ENCODE peak calls at places on chromosomes 12 and 14, in six cellular contexts. One of them, this sample, is unnamed.

GRCh38 chr14:61584258-61584657 is 111.1 kb upstream of the HIF1A start:
- DNase-seq in iris pigment epithelial cell: peak; percentile 88
- DNase-seq in nephron progenitor cell: no peak
- DNase-seq in esophagus muscularis mucosa: peak; percentile 75
- DNase-seq in NB4: no peak
- DNase-seq in Right ventricle myocardium superior: no peak
- DNase-seq in this sample: peak; percentile 85

GRCh38 chr14:20469890-20470858 is 968 bp downstream of the PNP start:
- DNase-seq in iris pigment epithelial cell: peak; percentile 72
- DNase-seq in Right ventricle myocardium superior: no peak
- DNase-seq in NB4: peak; percentile 88
- DNase-seq in nephron progenitor cell: peak; percentile 14
- DNase-seq in esophagus muscularis mucosa: no peak
- DNase-seq in this sample: peak; percentile 80

GRCh38 chr12:57550628-57551549 is 1.0 kb downstream of the KIF5A start:
- DNase-seq in esophagus muscularis mucosa: no peak
- DNase-seq in iris pigment epithelial cell: no peak
- DNase-seq in Right ventricle myocardium superior: no peak
- DNase-seq in NB4: no peak
- DNase-seq in nephron progenitor cell: no peak
- DNase-seq in this sample: no peak

GRCh38 chr14:54673193-54674121 is 106.5 kb downstream of the SAMD4A start:
- DNase-seq in esophagus muscularis mucosa: no peak
- DNase-seq in iris pigment epithelial cell: peak; percentile 75
- DNase-seq in nephron progenitor cell: peak; percentile 21
- DNase-seq in Right ventricle myocardium superior: no peak
- DNase-seq in NB4: no peak
- DNase-seq in this sample: no peak

GRCh38 chr12:89316705-89317139 is 35.6 kb downstream of the DUSP6 start:
- DNase-seq in esophagus muscularis mucosa: no peak
- DNase-seq in iris pigment epithelial cell: no peak
- DNase-seq in Right ventricle myocardium superior: no peak
- DNase-seq in nephron progenitor cell: peak; percentile 30
- DNase-seq in NB4: no peak
- DNase-seq in this sample: no peak

GRCh38 chr14:35420036-35420811 is 15.7 kb upstream of the NFKBIA start:
- DNase-seq in NB4: no peak
- DNase-seq in esophagus muscularis mucosa: no peak
- DNase-seq in nephron progenitor cell: no peak
- DNase-seq in Right ventricle myocardium superior: no peak
- DNase-seq in iris pigment epithelial cell: peak; percentile 58
- DNase-seq in this sample: peak; percentile 74

GRCh38 chr12:96338852-96339478 is 61.3 kb downstream of the CDK17 start:
- DNase-seq in Right ventricle myocardium superior: no peak
- DNase-seq in esophagus muscularis mucosa: no peak
- DNase-seq in iris pigment epithelial cell: no peak
- DNase-seq in NB4: no peak
- DNase-seq in nephron progenitor cell: no peak
- DNase-seq in this sample: no peak

GRCh38 chr12:91774471-91774921 is 371.1 kb downstream of the BTG1 start:
- DNase-seq in esophagus muscularis mucosa: no peak
- DNase-seq in iris pigment epithelial cell: peak; percentile 72
- DNase-seq in Right ventricle myocardium superior: no peak
- DNase-seq in NB4: no peak
- DNase-seq in nephron progenitor cell: no peak
- DNase-seq in this sample: peak; percentile 64

GRCh38 chr12:42372154-42372791 is 46.3 kb downstream of the PPHLN1 start:
- DNase-seq in nephron progenitor cell: peak; percentile 16
- DNase-seq in iris pigment epithelial cell: peak; percentile 42
- DNase-seq in Right ventricle myocardium superior: no peak
- DNase-seq in NB4: peak; percentile 78
- DNase-seq in esophagus muscularis mucosa: no peak
- DNase-seq in this sample: peak; percentile 46

GRCh38 chr14:33432407-33433023 is 493.8 kb downstream of the NPAS3 start:
- DNase-seq in iris pigment epithelial cell: peak; percentile 65
- DNase-seq in NB4: peak; percentile 20
- DNase-seq in nephron progenitor cell: no peak
- DNase-seq in esophagus muscularis mucosa: no peak
- DNase-seq in Right ventricle myocardium superior: no peak
- DNase-seq in this sample: no peak

GRCh38 chr12:69947123-69947522 is 122.1 kb downstream of the MYRFL start:
- DNase-seq in Right ventricle myocardium superior: no peak
- DNase-seq in NB4: no peak
- DNase-seq in nephron progenitor cell: no peak
- DNase-seq in esophagus muscularis mucosa: no peak
- DNase-seq in iris pigment epithelial cell: no peak
- DNase-seq in this sample: no peak

GRCh38 chr12:77433799-77434198 is 368.4 kb upstream of the E2F7 start:
- DNase-seq in nephron progenitor cell: no peak
- DNase-seq in NB4: no peak
- DNase-seq in iris pigment epithelial cell: peak; percentile 3
- DNase-seq in Right ventricle myocardium superior: no peak
- DNase-seq in esophagus muscularis mucosa: no peak
- DNase-seq in this sample: peak; percentile 3

GRCh38 chr14:35122696-35123387 is 490 bp downstream of the PRORP start:
- DNase-seq in esophagus muscularis mucosa: no peak
- DNase-seq in nephron progenitor cell: no peak
- DNase-seq in iris pigment epithelial cell: peak; percentile 59
- DNase-seq in NB4: no peak
- DNase-seq in Right ventricle myocardium superior: no peak
- DNase-seq in this sample: peak; percentile 41

GRCh38 chr12:97148941-97149559 is 242.0 kb downstream of the NEDD1 start:
- DNase-seq in Right ventricle myocardium superior: peak; percentile 68
- DNase-seq in nephron progenitor cell: peak; percentile 77
- DNase-seq in esophagus muscularis mucosa: no peak
- DNase-seq in NB4: peak; percentile 73
- DNase-seq in iris pigment epithelial cell: peak; percentile 21
- DNase-seq in this sample: no peak

GRCh38 chr12:11846504-11846903 is 197.0 kb downstream of the ETV6 start:
- DNase-seq in iris pigment epithelial cell: no peak
- DNase-seq in nephron progenitor cell: no peak
- DNase-seq in Right ventricle myocardium superior: no peak
- DNase-seq in esophagus muscularis mucosa: no peak
- DNase-seq in NB4: no peak
- DNase-seq in this sample: no peak

GRCh38 chr14:65972346-65972745 is 513.8 kb upstream of the CCDC196 start:
- DNase-seq in iris pigment epithelial cell: peak; percentile 27
- DNase-seq in nephron progenitor cell: no peak
- DNase-seq in NB4: no peak
- DNase-seq in Right ventricle myocardium superior: no peak
- DNase-seq in esophagus muscularis mucosa: no peak
- DNase-seq in this sample: no peak

GRCh38 chr14:74920281-74920680 is 2.8 kb downstream of the RPS6KL1 start:
- DNase-seq in nephron progenitor cell: no peak
- DNase-seq in Right ventricle myocardium superior: no peak
- DNase-seq in esophagus muscularis mucosa: no peak
- DNase-seq in iris pigment epithelial cell: no peak
- DNase-seq in NB4: no peak
- DNase-seq in this sample: no peak

This sample was measured in HCEC 1CT.